ENCODE peak calls at places on chromosomes 4 and X, in seven cellular contexts. One of them, this sample, is unnamed.
A peak's percentile ranks its signal among the peaks of the same experiment; 100 is the strongest.

GRCh38 chrX:79162076-79162475 is 17.6 kb downstream of the GPR174 start:
- DNase-seq in COR-L47: no peak
- DNase-seq in substantia nigra: no peak
- DNase-seq in K562: no peak
- DNase-seq in ecto neural progenitor cell: no peak
- DNase-seq in A172: no peak
- DNase-seq in HCEC 1CT: no peak
- DNase-seq in this sample: no peak

GRCh38 chr4:37389967-37390580 is 145.5 kb downstream of the NWD2 start:
- DNase-seq in K562: peak; percentile 59
- DNase-seq in A172: peak; percentile 48
- DNase-seq in ecto neural progenitor cell: no peak
- DNase-seq in substantia nigra: no peak
- DNase-seq in COR-L47: peak; percentile 49
- DNase-seq in HCEC 1CT: peak; percentile 1
- DNase-seq in this sample: no peak

GRCh38 chrX:97797076-97797475 is 913.4 kb downstream of the RPA4 start:
- DNase-seq in A172: no peak
- DNase-seq in HCEC 1CT: no peak
- DNase-seq in substantia nigra: no peak
- DNase-seq in K562: no peak
- DNase-seq in ecto neural progenitor cell: no peak
- DNase-seq in COR-L47: no peak
- DNase-seq in this sample: no peak

GRCh38 chrX:13876652-13877051 is 59.8 kb upstream of the GPM6B start:
- DNase-seq in ecto neural progenitor cell: no peak
- DNase-seq in K562: no peak
- DNase-seq in A172: peak; percentile 46
- DNase-seq in substantia nigra: no peak
- DNase-seq in COR-L47: no peak
- DNase-seq in HCEC 1CT: no peak
- DNase-seq in this sample: no peak

GRCh38 chrX:43958529-43958928 is 14.7 kb downstream of the NDP start:
- DNase-seq in substantia nigra: peak; percentile 35
- DNase-seq in ecto neural progenitor cell: no peak
- DNase-seq in K562: peak; percentile 73
- DNase-seq in A172: peak; percentile 93
- DNase-seq in HCEC 1CT: peak; percentile 75
- DNase-seq in COR-L47: peak; percentile 53
- DNase-seq in this sample: no peak

GRCh38 chrX:115696039-115696438 is 135.1 kb downstream of the PLS3 start:
- DNase-seq in HCEC 1CT: no peak
- DNase-seq in K562: no peak
- DNase-seq in substantia nigra: no peak
- DNase-seq in COR-L47: no peak
- DNase-seq in ecto neural progenitor cell: no peak
- DNase-seq in A172: no peak
- DNase-seq in this sample: no peak

GRCh38 chr4:38036548-38036947 is 76.3 kb downstream of the PTTG2 start:
- DNase-seq in HCEC 1CT: no peak
- DNase-seq in substantia nigra: no peak
- DNase-seq in K562: peak; percentile 20
- DNase-seq in COR-L47: no peak
- DNase-seq in ecto neural progenitor cell: no peak
- DNase-seq in A172: no peak
- DNase-seq in this sample: no peak

GRCh38 chrX:104922206-104922621 is 298.3 kb downstream of the TEX13A start:
- DNase-seq in ecto neural progenitor cell: peak; percentile 73
- DNase-seq in A172: peak; percentile 40
- DNase-seq in K562: peak; percentile 77
- DNase-seq in HCEC 1CT: peak; percentile 42
- DNase-seq in substantia nigra: peak; percentile 9
- DNase-seq in COR-L47: peak; percentile 24
- DNase-seq in this sample: peak; percentile 86

GRCh38 chr4:2281575-2282343 is 19.9 kb upstream of the MXD4 start:
- DNase-seq in COR-L47: no peak
- DNase-seq in ecto neural progenitor cell: no peak
- DNase-seq in K562: no peak
- DNase-seq in substantia nigra: no peak
- DNase-seq in HCEC 1CT: no peak
- DNase-seq in A172: no peak
- DNase-seq in this sample: no peak

GRCh38 chr4:150782921-150783320 is 201.0 kb downstream of the MAB21L2 start:
- DNase-seq in substantia nigra: no peak
- DNase-seq in A172: no peak
- DNase-seq in HCEC 1CT: no peak
- DNase-seq in K562: no peak
- DNase-seq in COR-L47: no peak
- DNase-seq in ecto neural progenitor cell: no peak
- DNase-seq in this sample: no peak

GRCh38 chr4:66376921-66377320 is 706.6 kb upstream of the EPHA5 start:
- DNase-seq in A172: no peak
- DNase-seq in ecto neural progenitor cell: no peak
- DNase-seq in substantia nigra: no peak
- DNase-seq in K562: no peak
- DNase-seq in HCEC 1CT: no peak
- DNase-seq in COR-L47: no peak
- DNase-seq in this sample: no peak

GRCh38 chr4:109760682-109761081 is 30.8 kb upstream of the PLA2G12A start:
- DNase-seq in A172: no peak
- DNase-seq in COR-L47: no peak
- DNase-seq in ecto neural progenitor cell: no peak
- DNase-seq in substantia nigra: no peak
- DNase-seq in HCEC 1CT: no peak
- DNase-seq in K562: no peak
- DNase-seq in this sample: no peak

GRCh38 chrX:148593987-148594386 is 93.6 kb downstream of the AFF2 start:
- DNase-seq in COR-L47: no peak
- DNase-seq in K562: no peak
- DNase-seq in A172: no peak
- DNase-seq in ecto neural progenitor cell: no peak
- DNase-seq in HCEC 1CT: no peak
- DNase-seq in substantia nigra: no peak
- DNase-seq in this sample: no peak

GRCh38 chr4:18020671-18021469 is 685 bp downstream of the LCORL start:
- DNase-seq in A172: peak; percentile 72
- DNase-seq in substantia nigra: peak; percentile 62
- DNase-seq in COR-L47: peak; percentile 89
- DNase-seq in ecto neural progenitor cell: peak; percentile 84
- DNase-seq in K562: peak; percentile 84
- DNase-seq in HCEC 1CT: peak; percentile 76
- DNase-seq in this sample: peak; percentile 81

GRCh38 chr4:118352843-118353373 is at the start of gene PRSS12:
- DNase-seq in ecto neural progenitor cell: peak; percentile 89
- DNase-seq in A172: peak; percentile 46
- DNase-seq in HCEC 1CT: peak; percentile 72
- DNase-seq in K562: peak; percentile 31
- DNase-seq in COR-L47: peak; percentile 86
- DNase-seq in substantia nigra: no peak
- DNase-seq in this sample: peak; percentile 87

GRCh38 chr4:54558889-54559682 is 98.7 kb upstream of the KIT start:
- DNase-seq in HCEC 1CT: no peak
- DNase-seq in substantia nigra: no peak
- DNase-seq in COR-L47: no peak
- DNase-seq in K562: no peak
- DNase-seq in ecto neural progenitor cell: no peak
- DNase-seq in A172: no peak
- DNase-seq in this sample: no peak

GRCh38 chr4:111281219-111281618 is 658.3 kb upstream of the PITX2 start:
- DNase-seq in K562: no peak
- DNase-seq in substantia nigra: no peak
- DNase-seq in A172: no peak
- DNase-seq in ecto neural progenitor cell: no peak
- DNase-seq in COR-L47: no peak
- DNase-seq in HCEC 1CT: no peak
- DNase-seq in this sample: no peak

GRCh38 chrX:49272426-49272825 is 2.8 kb downstream of the PPP1R3F start:
- DNase-seq in substantia nigra: no peak
- DNase-seq in K562: no peak
- DNase-seq in HCEC 1CT: no peak
- DNase-seq in COR-L47: no peak
- DNase-seq in ecto neural progenitor cell: no peak
- DNase-seq in A172: no peak
- DNase-seq in this sample: no peak

GRCh38 chrX:22399793-22400192 is 127.1 kb downstream of the CBLL2 start:
- DNase-seq in substantia nigra: no peak
- DNase-seq in A172: peak; percentile 90
- DNase-seq in COR-L47: no peak
- DNase-seq in ecto neural progenitor cell: no peak
- DNase-seq in HCEC 1CT: peak; percentile 48
- DNase-seq in K562: no peak
- DNase-seq in this sample: no peak

GRCh38 chrX:11016728-11017127 is 94.4 kb upstream of the HCCS start:
- DNase-seq in HCEC 1CT: no peak
- DNase-seq in K562: no peak
- DNase-seq in ecto neural progenitor cell: no peak
- DNase-seq in COR-L47: no peak
- DNase-seq in A172: no peak
- DNase-seq in substantia nigra: no peak
- DNase-seq in this sample: no peak